ENCODE peak calls at places on chromosomes 3 and 15, in eight cellular contexts. E, R, H, A, V, Q, Y and S are unnamed samples.

GRCh38 chr15:85545185-85545584 is 164.8 kb downstream of the AKAP13 start:
- DNase-seq in E (no peak), R (no peak), H (no peak), A (no peak), V (no peak), Q (no peak), Y (peak; percentile 60), S (no peak)

GRCh38 chr3:105823149-105823866 is 45.5 kb downstream of the CBLB start:
- DNase-seq in E (no peak), R (no peak), H (peak; percentile 94), A (no peak), V (no peak), Q (no peak), Y (peak; percentile 95), S (peak; percentile 6)

GRCh38 chr3:82033186-82033585 is 271.7 kb upstream of the GBE1 start:
- DNase-seq in E (no peak), R (no peak), H (no peak), A (no peak), V (no peak), Q (no peak), Y (no peak), S (no peak)

GRCh38 chr3:156443079-156443478 is 111.8 kb downstream of the SSR3 start:
- DNase-seq in E (no peak), R (no peak), H (no peak), A (no peak), V (no peak), Q (no peak), Y (no peak), S (no peak)

GRCh38 chr15:25811481-25811906 is 51.6 kb downstream of the ATP10A start:
- DNase-seq in E (no peak), R (no peak), H (no peak), A (no peak), V (no peak), Q (peak; percentile 45), Y (no peak), S (no peak)

GRCh38 chr15:62050118-62050517 is 10.1 kb downstream of the VPS13C start:
- DNase-seq in E (no peak), R (no peak), H (no peak), A (no peak), V (no peak), Q (no peak), Y (no peak), S (no peak)

GRCh38 chr15:59399465-59400102 is 26.9 kb upstream of the MYO1E start:
- DNase-seq in E (peak; percentile 26), R (no peak), H (no peak), A (no peak), V (no peak), Q (peak; percentile 73), Y (no peak), S (no peak)

GRCh38 chr15:74614744-74615312 is 808 bp upstream of the CLK3 start:
- DNase-seq in E (peak; percentile 90), R (no peak), H (peak; percentile 74), A (peak; percentile 48), V (peak; percentile 39), Q (peak; percentile 98), Y (peak; percentile 66), S (peak; percentile 85)

GRCh38 chr3:197953881-197954280 is 3.9 kb downstream of the RPL35A start:
- DNase-seq in E (no peak), R (no peak), H (peak; percentile 78), A (no peak), V (no peak), Q (no peak), Y (peak; percentile 79), S (no peak)

GRCh38 chr3:193572426-193572908 is 17.8 kb upstream of the ATP13A4 start:
- DNase-seq in E (peak; percentile 58), R (peak; percentile 70), H (peak; percentile 66), A (no peak), V (peak; percentile 57), Q (peak; percentile 53), Y (peak; percentile 78), S (peak; percentile 83)

GRCh38 chr15:82297546-82297945 is 34.9 kb downstream of the SAXO2 start:
- DNase-seq in E (no peak), R (peak; percentile 33), H (no peak), A (no peak), V (no peak), Q (no peak), Y (no peak), S (no peak)
- TF ChIP-seq CTCF in E (no peak), R (no peak), H (no peak), A (no peak), V (no peak), Q (no peak), Y (no peak), S (no peak)

GRCh38 chr3:127679534-127680145 is 6.9 kb downstream of the ABTB1 start:
- DNase-seq in E (no peak), R (peak; percentile 82), H (no peak), A (peak; percentile 12), V (no peak), Q (no peak), Y (no peak), S (no peak)
- TF ChIP-seq CTCF in E (no peak), R (peak; percentile 73), H (peak; percentile 10), A (no peak), V (no peak), Q (no peak), Y (no peak), S (peak; percentile 12)

DNA sequence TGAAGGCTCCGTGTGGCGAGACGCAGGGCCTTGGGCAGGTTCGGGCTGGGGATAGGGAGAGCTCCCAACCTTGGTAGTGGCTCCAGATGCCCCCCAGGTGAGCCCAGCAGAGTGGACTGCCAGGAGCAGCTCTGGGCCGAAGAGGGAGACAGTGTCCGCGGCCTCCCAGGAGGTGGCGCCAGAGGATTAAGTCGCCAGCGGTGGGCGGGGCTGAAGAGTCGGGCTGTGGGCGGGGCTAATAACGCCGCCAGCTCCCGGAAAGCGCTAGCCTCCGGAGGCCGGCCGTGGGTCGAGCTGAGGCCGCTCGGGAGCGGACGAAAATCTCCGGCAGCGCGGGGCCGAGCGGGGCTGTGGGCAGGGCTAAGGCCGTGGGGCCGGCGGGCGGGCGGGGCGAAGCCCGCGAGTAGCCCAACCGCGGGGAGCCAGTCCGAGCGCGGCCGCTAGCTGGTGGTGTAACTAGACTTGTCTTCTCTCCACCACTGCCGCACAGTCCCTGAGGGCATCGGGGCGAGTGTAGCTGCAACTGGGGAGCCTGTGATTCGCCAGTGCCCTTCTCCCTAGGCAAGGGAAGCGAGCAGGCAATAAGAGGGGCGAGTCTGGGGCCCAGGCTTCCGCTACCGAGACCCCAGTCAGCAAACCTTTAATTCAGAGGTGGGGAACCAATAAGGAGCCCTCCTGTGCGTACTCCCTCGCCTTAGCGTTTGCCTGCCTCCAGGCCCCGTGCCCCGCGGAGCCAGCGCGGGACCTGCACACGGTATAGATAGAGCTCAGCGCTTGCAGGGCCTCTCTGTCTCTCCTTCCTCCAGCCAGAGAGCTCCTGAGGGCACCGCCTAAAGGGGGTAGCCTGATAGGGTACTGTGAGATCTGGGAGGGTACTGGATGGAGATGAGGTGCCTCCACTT is 14.4 kb upstream of the BSN start:
- DNase-seq in E (peak; percentile 95), R (peak; percentile 99), H (peak; percentile 95), A (peak; percentile 88), V (peak; percentile 99), Q (peak; percentile 96), Y (peak; percentile 95), S (peak; percentile 95)
- TF ChIP-seq CTCF in E (peak; percentile 88), R (peak; percentile 96), H (peak; percentile 89), A (peak; percentile 65), V (peak; percentile 89), Q (peak; percentile 91), Y (peak; percentile 90), S (peak; percentile 64)

DNA sequence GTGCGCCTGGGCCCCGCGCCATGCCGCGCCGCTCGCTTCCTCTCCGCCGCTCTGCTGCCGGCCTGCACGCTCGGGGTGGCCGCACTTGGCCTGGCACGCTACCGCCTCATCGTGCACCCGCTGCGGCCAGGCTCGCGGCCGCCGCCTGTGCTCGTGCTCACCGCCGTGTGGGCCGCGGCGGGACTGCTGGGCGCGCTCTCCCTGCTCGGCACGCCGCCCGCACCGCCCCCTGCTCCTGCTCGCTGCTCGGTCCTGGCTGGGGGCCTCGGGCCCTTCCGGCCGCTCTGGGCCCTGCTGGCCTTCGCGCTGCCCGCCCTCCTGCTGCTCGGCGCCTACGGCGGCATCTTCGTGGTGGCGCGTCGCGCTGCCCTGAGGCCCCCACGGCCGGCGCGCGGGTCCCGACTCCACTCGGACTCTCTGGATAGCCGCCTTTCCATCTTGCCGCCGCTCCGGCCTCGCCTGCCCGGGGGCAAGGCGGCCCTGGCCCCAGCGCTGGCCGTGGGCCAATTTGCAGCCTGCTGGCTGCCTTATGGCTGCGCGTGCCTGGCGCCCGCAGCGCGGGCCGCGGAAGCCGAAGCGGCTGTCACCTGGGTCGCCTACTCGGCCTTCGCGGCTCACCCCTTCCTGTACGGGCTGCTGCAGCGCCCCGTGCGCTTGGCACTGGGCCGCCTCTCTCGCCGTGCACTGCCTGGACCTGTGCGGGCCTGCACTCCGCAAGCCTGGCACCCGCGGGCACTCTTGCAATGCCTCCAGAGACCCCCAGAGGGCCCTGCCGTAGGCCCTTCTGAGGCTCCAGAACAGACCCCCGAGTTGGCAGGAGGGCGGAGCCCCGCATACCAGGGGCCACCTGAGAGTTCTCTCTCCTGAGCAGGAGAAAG is 951 bp downstream of the GPR62 start:
- DNase-seq in E (peak; percentile 52), R (peak; percentile 89), H (peak; percentile 38), A (no peak), V (peak; percentile 50), Q (peak; percentile 72), Y (peak; percentile 28), S (peak; percentile 58)
- TF ChIP-seq CTCF in E (peak; percentile 36), R (peak; percentile 81), H (peak; percentile 56), A (no peak), V (peak; percentile 59), Q (no peak), Y (peak; percentile 32), S (peak; percentile 31)

DNA sequence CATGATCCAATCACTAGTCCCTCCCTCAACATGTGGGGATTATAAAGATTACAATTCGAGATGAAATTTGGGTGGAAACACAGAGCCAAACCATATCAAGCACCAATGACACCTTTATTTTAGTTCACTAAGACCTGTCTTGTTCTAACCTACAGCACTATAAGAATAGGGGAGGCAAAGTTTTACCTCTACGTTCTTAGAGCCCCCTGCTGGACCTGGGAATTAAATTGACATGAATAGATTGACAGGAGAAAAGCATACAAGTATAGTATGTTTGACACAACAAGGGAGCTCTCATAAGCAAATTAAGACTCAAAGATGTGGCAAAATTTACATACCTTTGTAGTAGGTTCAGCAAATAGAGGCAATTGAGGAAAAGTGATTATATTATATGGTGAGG is 974.4 kb upstream of the ALCAM start:
- DNase-seq in E (no peak), R (no peak), H (no peak), A (no peak), V (no peak), Q (no peak), Y (no peak), S (no peak)
- TF ChIP-seq CTCF in E (no peak), R (no peak), H (no peak), A (no peak), V (no peak), Q (no peak), Y (no peak), S (no peak)